ENCODE peak calls at places on chromosome 19, in five cellular contexts. W, U, K, Q and I are unnamed samples.

GRCh38 chr19:1038995-1039645 is 787 bp upstream of the ABCA7 start:
- DNase-seq in W (no peak), U (peak; percentile 28), K (no peak), Q (no peak), I (no peak)

GRCh38 chr19:55256562-55257460 is 2.0 kb downstream of the PPP6R1 start:
- DNase-seq in W (no peak), U (no peak), K (peak; percentile 13), Q (no peak), I (no peak)

GRCh38 chr19:53055117-53055516 is 10.6 kb downstream of the ERVV-2 start:
- DNase-seq in W (no peak), U (peak; percentile 21), K (no peak), Q (no peak), I (no peak)

GRCh38 chr19:5903502-5904301 is at the start of gene NDUFA11:
- DNase-seq in W (peak; percentile 95), U (peak; percentile 95), K (peak; percentile 97), Q (no peak), I (peak; percentile 99)

GRCh38 chr19:21022996-21023395 is 2.5 kb downstream of the ZNF430 start:
- DNase-seq in W (no peak), U (peak; percentile 66), K (peak; percentile 14), Q (peak; percentile 14), I (no peak)

GRCh38 chr19:36674201-36674600 is 7.6 kb upstream of the ZNF461 start:
- DNase-seq in W (no peak), U (no peak), K (no peak), Q (no peak), I (no peak)

GRCh38 chr19:13022111-13022858 is 27.0 kb downstream of the NFIX start:
- DNase-seq in W (no peak), U (peak; percentile 76), K (no peak), Q (no peak), I (no peak)

GRCh38 chr19:14073925-14074838 is 1.6 kb downstream of the MISP3 start:
- DNase-seq in W (no peak), U (peak; percentile 25), K (peak; percentile 18), Q (no peak), I (no peak)

GRCh38 chr19:2561895-2562294 is 86.0 kb downstream of the GADD45B start:
- DNase-seq in W (peak; percentile 91), U (no peak), K (peak; percentile 69), Q (no peak), I (no peak)

GRCh38 chr19:7979011-7979410 is 26.4 kb downstream of the ELAVL1 start:
- DNase-seq in W (no peak), U (no peak), K (no peak), Q (no peak), I (no peak)
- TF ChIP-seq CTCF in W (no peak), U (no peak), K (no peak), Q (no peak), I (no peak)

DNA sequence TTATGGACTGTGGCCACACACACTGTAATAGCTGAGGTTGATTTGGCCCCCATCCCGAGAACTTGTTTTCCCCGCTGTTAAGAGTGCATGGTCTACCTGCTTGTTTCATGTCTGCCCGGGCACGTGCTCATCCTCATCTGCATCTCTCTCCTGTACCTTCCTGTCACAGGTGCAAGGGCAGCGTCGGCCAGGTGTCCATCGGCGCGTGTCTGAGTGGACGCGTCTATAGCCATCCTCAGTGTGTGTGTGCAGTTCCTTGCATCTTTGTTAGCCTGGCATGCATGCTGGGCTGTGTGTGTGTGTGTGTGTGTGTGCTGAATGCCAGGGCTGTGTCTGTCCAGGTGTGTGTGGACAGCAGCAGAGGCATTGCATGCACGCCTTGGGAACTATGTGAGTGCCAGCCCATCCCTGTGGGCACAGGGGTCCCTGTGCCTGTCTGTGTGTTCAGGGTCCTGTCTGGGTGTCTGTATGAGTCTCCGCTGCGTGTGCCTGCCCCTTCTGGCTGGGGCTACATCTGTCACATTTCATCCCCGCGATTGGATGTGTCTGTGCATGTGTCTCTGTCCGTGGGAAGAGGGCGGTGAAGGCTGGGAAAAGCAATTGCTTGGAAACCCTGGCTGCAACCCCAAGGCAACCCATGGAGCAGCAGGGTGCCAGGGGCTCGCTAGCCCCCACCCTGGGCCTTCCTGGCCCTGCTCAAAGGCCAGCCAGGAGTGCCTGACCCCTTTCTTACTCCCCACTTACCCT is 1.2 kb downstream of the MAG start:
- DNase-seq in W (no peak), U (no peak), K (no peak), Q (no peak), I (no peak)
- TF ChIP-seq CTCF in W (no peak), U (no peak), K (no peak), Q (no peak), I (no peak)

GRCh38 chr19:11324079-11324661 is 15.3 kb downstream of the RAB3D start:
- DNase-seq in W (peak; percentile 44), U (peak; percentile 94), K (peak; percentile 38), Q (peak; percentile 79), I (peak; percentile 93)

GRCh38 chr19:11323601-11324078 is 15.8 kb downstream of the RAB3D start:
- DNase-seq in W (no peak), U (no peak), K (no peak), Q (no peak), I (no peak)

GRCh38 chr19:11322269-11323024 is 17.0 kb downstream of the RAB3D start:
- DNase-seq in W (no peak), U (peak; percentile 37), K (no peak), Q (no peak), I (no peak)

GRCh38 chr19:11324748-11325389 is 14.6 kb downstream of the RAB3D start:
- DNase-seq in W (no peak), U (no peak), K (no peak), Q (no peak), I (no peak)

GRCh38 chr19:11321206-11322126 is 18.0 kb downstream of the RAB3D start:
- DNase-seq in W (no peak), U (no peak), K (no peak), Q (no peak), I (no peak)
- TF ChIP-seq CTCF in W (no peak), U (no peak), K (no peak), Q (no peak), I (no peak)

DNA sequence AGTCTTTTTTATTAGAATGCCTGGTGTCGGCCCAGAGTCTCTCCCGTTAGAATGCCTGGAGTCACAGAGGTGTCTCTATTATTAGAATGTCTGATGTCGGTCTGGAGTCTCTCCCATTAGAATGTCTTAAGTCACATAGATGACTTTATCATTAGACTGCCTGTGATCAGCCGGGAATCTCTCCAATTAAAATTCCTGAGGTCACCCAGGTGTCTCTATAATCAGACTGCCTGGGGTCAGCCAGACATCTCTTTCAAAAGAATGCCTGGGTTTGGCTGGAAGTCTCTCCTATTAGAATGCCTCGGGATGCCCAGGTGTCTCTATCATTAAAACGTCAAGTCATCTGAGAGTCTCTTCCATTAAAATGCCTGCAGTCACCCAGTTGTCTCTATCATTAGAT is 1493.9 kb downstream of the UQCRFS1 start:
- DNase-seq in W (no peak), U (no peak), K (no peak), Q (no peak), I (no peak)
- TF ChIP-seq CTCF in W (no peak), U (no peak), K (no peak), Q (no peak), I (no peak)

GRCh38 chr19:9140159-9140874 is at the start of gene ZNF317:
- DNase-seq in W (peak; percentile 93), U (peak; percentile 88), K (peak; percentile 92), Q (peak; percentile 79), I (peak; percentile 95)
- TF ChIP-seq CTCF in W (no peak), U (no peak), K (no peak), Q (no peak), I (no peak)